ENCODE peak calls at places on chromosomes 11 and 22, in seven cellular contexts. V is heart left ventricle, J is spleen, Z is stomach, S is IMR-90, M is A549, N is kidney. P is an unnamed sample. For H3K9me3 and H3K4me1, the result is how much of the 10 kb centered on the place peaks cover.

GRCh38 chr22:41902932-41903421 is 11.9 kb downstream of the SHISA8 start:
- DNase-seq in Z (peak), M (no peak), S (no peak), J (no peak), N (peak), V (peak), P (peak)

GRCh38 chr11:106473089-106473722 is 395.7 kb downstream of the AASDHPPT start:
- DNase-seq in J (no peak), V (no peak), M (no peak), Z (no peak), S (peak), N (no peak), P (no peak)

GRCh38 chr11:130166457-130166784 is 6.8 kb downstream of the ST14 start:
- DNase-seq in S (peak), N (no peak), V (no peak), M (peak), J (no peak), Z (peak), P (no peak)

GRCh38 chr11:83895516-83895915 is 609.3 kb upstream of the CCDC90B start:
- DNase-seq in J (no peak), Z (no peak), M (no peak), S (no peak), V (no peak), N (no peak), P (no peak)

GRCh38 chr22:28883917-28884753 is 763 bp downstream of the ZNRF3 start:
- DNase-seq in S (peak), M (peak), N (peak), Z (peak), V (peak), J (peak), P (peak)

GRCh38 chr11:69178819-69179482 is 23.2 kb downstream of the SMIM38 start:
- DNase-seq in V (no peak), S (no peak), Z (peak), N (no peak), M (no peak), J (no peak), P (peak)

GRCh38 chr11:12377824-12378593 is 638 bp downstream of the PARVA start:
- DNase-seq in V (peak), Z (peak), N (peak), J (no peak), S (peak), M (peak), P (peak)

GRCh38 chr11:36488096-36488495 is 22.0 kb downstream of the TRAF6 start:
- DNase-seq in N (no peak), J (no peak), M (no peak), V (no peak), S (no peak), Z (no peak), P (no peak)

GRCh38 chr11:28699701-28700100 is 591.5 kb downstream of the METTL15 start:
- DNase-seq in V (no peak), J (no peak), Z (no peak), M (no peak), S (peak), N (no peak), P (no peak)

GRCh38 chr22:42856179-42856864 is 751 bp downstream of the ARFGAP3 start:
- DNase-seq in S (peak), M (no peak), J (peak), N (peak), V (peak), Z (peak), P (peak)

GRCh38 chr22:19868333-19868732 is 13.7 kb upstream of the GNB1L start:
- DNase-seq in S (no peak), V (no peak), M (no peak), Z (no peak), N (no peak), J (no peak), P (no peak)

GRCh38 chr11:2667940-2668339 is 31.9 kb downstream of the KCNQ1OT1 start:
- DNase-seq in J (peak), N (no peak), Z (peak), V (no peak), M (no peak), S (no peak), P (no peak)

GRCh38 chr22:36577019-36577418 is 48.1 kb upstream of the EIF3D start:
- DNase-seq in S (peak), V (no peak), M (peak), N (no peak), Z (no peak), J (no peak), P (no peak)

GRCh38 chr11:19970944-19971343 is 189.3 kb downstream of the DBX1 start:
- DNase-seq in S (no peak), N (no peak), M (no peak), Z (no peak), J (no peak), V (no peak), P (no peak)

GRCh38 chr11:26231252-26231661 is 100.7 kb upstream of the ANO3 start:
- DNase-seq in V (no peak), M (no peak), J (no peak), Z (no peak), S (peak), N (no peak), P (no peak)

GRCh38 chr11:60818057-60818456 is 23.9 kb upstream of the CCDC86 start:
- DNase-seq in V (no peak), J (no peak), S (no peak), N (peak), Z (no peak), M (no peak), P (no peak)

GRCh38 chr22:49892226-49892899 is 25.9 kb downstream of the ALG12 start:
- DNase-seq in M (no peak), N (no peak), Z (no peak), S (no peak), V (peak), J (peak), P (no peak)

GRCh38 chr22:35561796-35562526 is 21.3 kb downstream of the RASD2 start:
- DNase-seq in J (no peak), N (no peak), Z (no peak), M (peak), V (no peak), S (peak), P (no peak)

GRCh38 chr11:115237578-115237977 is 266.6 kb downstream of the CADM1 start:
- DNase-seq in S (no peak), Z (no peak), M (no peak), J (no peak), V (no peak), N (no peak), P (no peak)

GRCh38 chr11:117392001-117392690 is 64.5 kb downstream of the CEP164 start:
- DNase-seq in Z (no peak), J (peak), M (no peak), N (no peak), V (no peak), S (no peak), P (no peak)

GRCh38 chr22:49081926-49082325 is 745.7 kb downstream of the BRD1 start:
- DNase-seq in J (no peak), S (no peak), V (no peak), Z (no peak), M (no peak), N (peak), P (no peak)

DNA sequence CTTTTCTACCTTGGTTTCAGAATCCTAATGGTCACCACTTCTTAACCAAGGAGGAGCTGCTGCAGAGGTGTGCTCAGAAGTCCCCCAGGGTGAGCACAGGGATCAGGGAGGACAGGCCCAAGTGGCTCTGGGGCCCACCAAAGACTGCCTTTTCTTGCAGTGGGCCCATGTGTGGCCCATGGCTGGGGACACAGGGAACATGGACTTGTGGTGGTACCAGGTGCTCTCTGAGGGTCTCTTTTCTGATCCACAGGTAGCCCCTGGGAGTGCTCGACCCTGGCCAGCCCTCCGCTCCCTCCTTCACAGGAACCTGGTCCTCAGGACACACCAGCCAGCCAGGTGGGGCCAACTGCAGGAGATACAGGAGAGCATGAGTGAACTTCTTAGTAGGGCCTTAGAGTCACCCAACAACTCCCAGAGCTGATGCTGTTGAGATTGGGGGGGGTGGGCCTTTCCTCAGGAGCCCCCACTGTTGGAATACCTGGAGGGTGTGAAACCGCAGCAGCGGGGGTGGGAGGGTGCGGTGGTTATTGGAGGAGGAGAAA is 2.0 kb downstream of the MUS81 start:
- DNase-seq in Z (no peak), M (no peak), N (peak), S (no peak), V (peak), J (peak), P (peak)
- H3K4me3 ChIP-seq in Z (peak), M (no peak), N (no peak), S (no peak), V (no peak), J (no peak), P (no peak)

GRCh38 chr11:58765078-58765477 is 33.3 kb upstream of the GLYAT start:
- DNase-seq in J (no peak), Z (no peak), S (no peak), N (no peak), M (no peak), V (no peak), P (no peak)
- H3K9me3 ChIP-seq in J (under half), Z (under half), S (under half), N (under half), M (under half), V (under half), P (under half)

GRCh38 chr11:44409071-44409470 is 99.1 kb upstream of the ALX4 start:
- DNase-seq in J (no peak), S (no peak), V (no peak), Z (no peak), M (no peak), N (no peak), P (no peak)
- H3K4me1 ChIP-seq in J (under half), S (under half), V (under half), Z (under half), M (under half), N (under half), P (under half)

DNA sequence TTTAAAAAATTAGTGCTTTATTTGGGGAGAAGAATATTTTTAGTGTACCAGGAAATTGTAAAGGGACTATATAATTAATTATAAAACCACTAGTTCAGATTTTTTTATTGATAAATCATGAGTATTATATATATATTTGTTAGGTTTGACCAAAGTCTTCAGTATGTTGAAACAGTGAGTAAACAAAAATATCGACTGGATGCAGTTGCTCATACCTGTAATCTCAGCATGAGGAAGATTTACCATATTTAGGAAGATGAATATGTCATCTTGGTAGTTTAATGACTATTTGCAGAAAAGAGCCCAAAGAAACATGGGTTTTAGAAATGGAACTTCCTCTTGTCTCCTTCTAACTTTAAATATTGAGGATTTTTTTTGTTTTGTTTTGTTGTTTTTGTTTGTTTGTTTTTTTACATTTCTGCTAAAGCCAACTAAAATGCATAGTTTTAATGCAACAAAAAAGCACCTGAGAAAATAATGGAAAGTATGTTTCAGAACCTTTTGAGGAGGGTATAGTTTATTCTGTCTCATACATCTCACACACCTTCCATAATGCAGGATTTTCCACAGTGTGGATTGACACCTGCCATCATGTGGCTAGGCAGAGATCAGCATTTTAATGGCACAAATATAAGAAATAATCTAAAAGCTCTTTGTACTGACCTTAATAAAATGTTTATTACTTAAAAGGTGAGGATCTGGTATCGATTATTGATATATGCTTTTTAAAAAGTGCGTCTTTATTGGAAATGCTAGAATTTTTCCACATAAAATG is 114.3 kb downstream of the ARHGAP42 start:
- DNase-seq in J (no peak), V (no peak), N (no peak), M (no peak), Z (no peak), S (no peak), P (no peak)
- H3K4me3 ChIP-seq in J (no peak), V (no peak), N (no peak), M (no peak), Z (no peak), S (no peak), P (no peak)

DNA sequence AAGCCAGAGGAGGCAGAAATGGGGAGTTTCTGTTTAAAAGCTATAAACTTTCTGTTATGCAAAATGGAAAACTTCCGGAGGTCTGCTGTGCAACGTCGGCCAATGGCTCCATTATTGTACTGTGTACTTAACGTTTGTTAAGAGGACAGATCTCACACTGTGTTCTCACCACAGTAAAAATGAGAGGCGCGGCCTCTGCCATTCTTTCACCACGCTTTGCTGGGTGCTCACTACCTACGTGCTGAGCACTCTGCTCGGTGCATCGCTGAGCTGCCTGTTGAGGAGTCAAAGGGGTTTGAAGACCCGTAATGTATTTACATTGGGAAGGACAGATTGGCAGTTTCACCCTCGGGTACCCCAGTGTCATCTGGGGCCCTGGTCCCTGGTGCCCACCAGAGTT is 218.9 kb upstream of the B3GAT1 start:
- DNase-seq in N (peak), J (no peak), V (no peak), Z (no peak), S (no peak), M (no peak), P (no peak)
- H3K9me3 ChIP-seq in N (under half), J (under half), V (under half), Z (under half), S (under half), M (under half), P (under half)

GRCh38 chr11:14764213-14764898 is 120.8 kb downstream of the PDE3B start:
- DNase-seq in J (no peak), M (no peak), Z (no peak), V (no peak), S (no peak), N (no peak), P (no peak)
- H3K4me1 ChIP-seq in J (under half), M (under half), Z (under half), V (under half), S (under half), N (under half), P (under half)

DNA sequence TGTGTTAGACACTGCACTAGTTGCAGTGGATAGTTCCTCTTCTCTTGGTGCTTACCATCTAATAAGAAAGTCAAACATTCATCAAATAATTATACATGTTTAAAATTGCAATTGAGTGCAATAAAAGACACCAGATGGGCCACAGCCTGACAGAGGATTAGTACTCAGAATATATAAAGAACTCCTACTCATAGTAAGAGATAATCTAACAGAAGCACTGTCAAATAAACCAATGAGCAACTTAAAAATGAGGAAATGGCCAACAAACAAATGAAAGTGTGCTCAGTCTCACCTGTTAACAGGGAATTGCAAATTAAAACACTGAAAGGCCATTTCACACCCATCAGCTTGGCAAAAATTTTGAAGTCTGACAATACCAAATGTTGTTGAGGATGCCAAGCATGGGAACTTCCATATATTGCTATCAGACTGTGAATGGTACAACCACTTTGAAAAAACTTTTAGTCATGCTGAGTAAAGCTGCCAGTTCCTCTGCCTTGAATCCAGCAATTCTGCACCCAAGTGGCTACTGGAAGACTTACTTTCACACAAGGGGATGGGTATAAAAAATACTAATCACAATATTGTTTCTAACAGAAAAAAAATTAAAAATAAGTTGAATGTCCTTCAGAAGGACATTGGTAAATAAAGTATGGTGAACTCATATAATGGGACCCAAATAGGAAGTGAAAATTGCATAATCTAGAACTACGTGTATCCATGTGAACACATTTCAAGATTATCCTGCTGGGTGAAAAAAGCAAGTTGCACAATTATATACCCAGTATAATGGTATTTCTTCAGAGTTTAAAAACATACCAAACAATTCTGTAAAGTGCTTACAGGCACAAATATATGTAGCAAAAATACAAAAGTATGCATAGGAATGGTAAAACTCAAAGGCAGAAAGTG is 41.4 kb upstream of the CREB3L1 start:
- DNase-seq in Z (no peak), S (no peak), M (no peak), V (no peak), N (no peak), J (no peak), P (no peak)
- H3K4me3 ChIP-seq in Z (no peak), S (no peak), M (no peak), V (no peak), N (no peak), J (no peak), P (no peak)

DNA sequence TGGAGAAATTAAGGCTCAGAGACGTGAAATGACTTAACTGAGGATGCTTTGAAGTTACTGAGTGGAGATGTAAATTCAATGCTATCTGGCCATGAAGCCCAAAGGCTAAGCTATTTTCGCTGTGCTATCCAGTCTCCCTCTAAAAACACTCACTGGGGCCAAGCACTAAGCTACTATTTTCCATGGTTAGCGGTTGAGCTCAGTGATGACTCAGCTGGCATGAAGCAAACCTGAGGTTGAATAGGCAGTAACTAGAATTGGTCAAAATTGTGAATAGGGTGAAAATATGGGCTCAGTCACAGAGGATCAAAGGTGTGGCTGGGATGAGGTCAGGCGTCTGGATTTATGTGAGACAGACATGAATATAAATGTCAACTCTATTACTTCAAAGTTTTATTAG is 564.2 kb upstream of the KIRREL3 start:
- DNase-seq in N (no peak), J (no peak), Z (no peak), M (no peak), V (no peak), S (peak), P (no peak)
- H3K9me3 ChIP-seq in N (under half), J (under half), Z (under half), M (under half), V (under half), S (under half), P (under half)

DNA sequence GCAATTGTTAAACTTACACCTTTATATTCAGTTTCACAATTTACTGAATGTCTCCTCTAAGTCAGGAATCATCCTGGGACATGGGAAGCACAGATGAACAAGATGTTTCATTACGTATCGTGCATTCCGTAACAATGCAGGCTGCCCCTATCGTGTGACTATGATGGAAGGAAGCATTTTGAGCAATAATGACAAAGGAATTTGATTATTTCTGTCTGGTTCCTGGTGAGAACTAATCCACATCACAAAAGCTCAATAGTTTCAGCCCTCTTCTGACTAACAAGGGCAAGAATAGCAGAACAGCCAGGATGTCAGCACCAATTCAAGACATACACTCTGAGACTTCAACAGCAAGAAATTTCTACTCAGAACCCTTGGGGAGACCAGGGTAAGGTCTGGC is 14.5 kb downstream of the PISD start:
- DNase-seq in S (peak), Z (no peak), J (no peak), V (no peak), M (no peak), N (no peak), P (no peak)
- H3K4me1 ChIP-seq in S (under half), Z (under half), J (under half), V (under half), M (under half), N (under half), P (under half)

DNA sequence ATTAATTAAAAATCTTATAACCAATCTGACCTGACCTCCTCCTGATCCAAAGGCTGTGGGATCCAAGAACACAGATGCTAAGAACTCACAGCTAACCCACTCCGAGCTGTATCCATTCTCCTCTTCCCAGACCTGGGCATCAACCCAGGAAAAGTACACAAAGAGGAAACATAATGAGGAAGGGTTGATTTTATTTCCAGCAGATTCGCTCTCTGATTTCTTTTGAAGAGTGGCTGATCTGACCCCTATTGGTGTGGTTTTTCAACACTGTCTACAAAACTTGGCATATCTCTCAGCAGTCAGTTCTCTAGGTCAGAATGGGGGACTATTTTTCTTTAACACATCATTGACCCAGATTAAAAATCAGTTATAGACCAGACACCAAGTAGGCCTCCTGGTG is 201.9 kb upstream of the UBASH3B start:
- DNase-seq in S (no peak), Z (no peak), N (no peak), M (no peak), J (no peak), V (no peak), P (no peak)
- H3K4me3 ChIP-seq in S (no peak), Z (no peak), N (no peak), M (no peak), J (no peak), V (no peak), P (no peak)

P was measured in body of pancreas.